ENCODE peak calls at places on chromosomes 13 and 19, in seven cellular contexts. U, W, J, G, K, X and N are unnamed samples.

GRCh38 chr13:21033224-21033855 is 28.0 kb downstream of the LATS2 start:
- DNase-seq in W (peak; percentile 35), K (no peak), X (no peak), G (no peak), J (peak; percentile 64), U (no peak), N (no peak)

GRCh38 chr19:1237754-1238372 is at the start of gene CBARP:
- DNase-seq in K (peak; percentile 25), W (no peak), J (no peak), G (peak; percentile 54), U (no peak), X (no peak), N (no peak)

GRCh38 chr19:54262066-54262465 is 5.0 kb upstream of the LILRB5 start:
- DNase-seq in W (no peak), G (no peak), K (no peak), J (no peak), U (no peak), X (no peak), N (no peak)

GRCh38 chr13:71704650-71705049 is 162.4 kb downstream of the DACH1 start:
- DNase-seq in W (no peak), K (no peak), J (no peak), X (no peak), G (no peak), U (no peak), N (no peak)

GRCh38 chr13:28339419-28339818 is 155.5 kb downstream of the FLT1 start:
- DNase-seq in K (no peak), W (no peak), U (no peak), J (peak; percentile 39), G (no peak), X (no peak), N (no peak)

GRCh38 chr13:77509221-77509620 is 26.3 kb upstream of the SCEL start:
- DNase-seq in G (no peak), K (no peak), X (no peak), J (peak; percentile 35), U (no peak), W (peak; percentile 20), N (peak; percentile 18)

GRCh38 chr19:6724631-6725185 is 4.3 kb upstream of the C3 start:
- DNase-seq in J (no peak), K (no peak), U (no peak), W (no peak), X (no peak), G (no peak), N (no peak)

GRCh38 chr13:105510363-105510762 is 1025.1 kb downstream of the EFNB2 start:
- DNase-seq in J (no peak), K (no peak), W (no peak), X (no peak), G (no peak), U (no peak), N (no peak)

GRCh38 chr13:46341112-46341711 is 45.8 kb downstream of the RUBCNL start:
- DNase-seq in J (peak; percentile 70), X (peak; percentile 60), K (no peak), W (peak; percentile 20), U (peak; percentile 16), G (no peak), N (peak; percentile 85)

GRCh38 chr19:50870417-50871089 is 2.7 kb upstream of the KLK2 start:
- DNase-seq in J (no peak), X (peak; percentile 64), K (peak; percentile 11), G (peak; percentile 44), W (no peak), U (peak; percentile 1), N (no peak)

GRCh38 chr13:76703621-76704020 is 182.6 kb downstream of the KCTD12 start:
- DNase-seq in X (no peak), W (no peak), J (no peak), K (no peak), G (no peak), U (no peak), N (no peak)

GRCh38 chr19:8334458-8335342 is 8.4 kb downstream of the KANK3 start:
- DNase-seq in W (no peak), J (peak; percentile 34), G (peak; percentile 78), K (peak; percentile 89), X (peak; percentile 60), U (no peak), N (no peak)

GRCh38 chr19:1847348-1847683 is 967 bp downstream of the REXO1 start:
- DNase-seq in X (no peak), J (peak; percentile 20), U (no peak), K (no peak), W (no peak), G (no peak), N (no peak)

GRCh38 chr13:35695411-35695810 is 218.9 kb upstream of the MAB21L1 start:
- DNase-seq in G (no peak), J (peak; percentile 51), K (no peak), W (no peak), U (no peak), X (no peak), N (no peak)

GRCh38 chr19:46976845-46977320 is 42.8 kb upstream of the NPAS1 start:
- DNase-seq in J (peak; percentile 93), W (no peak), X (no peak), U (no peak), G (peak; percentile 49), K (no peak), N (no peak)

GRCh38 chr19:37809366-37809765 is 30.0 kb upstream of the ZNF573 start:
- DNase-seq in U (no peak), W (no peak), K (no peak), X (no peak), J (no peak), G (no peak), N (no peak)

GRCh38 chr19:17686027-17686511 is 2.1 kb downstream of the UNC13A start:
- DNase-seq in X (no peak), W (no peak), G (no peak), K (no peak), U (no peak), J (no peak), N (no peak)

GRCh38 chr13:31793246-31793645 is 53.9 kb downstream of the RXFP2 start:
- DNase-seq in W (no peak), K (no peak), U (no peak), J (peak; percentile 53), X (no peak), G (no peak), N (no peak)

GRCh38 chr19:53903055-53903680 is 5.9 kb upstream of the CACNG7 start:
- DNase-seq in G (peak; percentile 69), U (peak; percentile 18), J (no peak), W (no peak), X (no peak), K (no peak), N (no peak)

GRCh38 chr13:50388481-50388880 is 373.2 kb downstream of the KCNRG start:
- DNase-seq in X (no peak), K (no peak), J (no peak), G (no peak), U (no peak), W (no peak), N (no peak)

GRCh38 chr13:102197193-102197592 is 204.7 kb downstream of the FGF14 start:
- DNase-seq in W (no peak), X (no peak), U (no peak), G (peak; percentile 29), J (no peak), K (no peak), N (no peak)